ENCODE peak calls at places on chromosomes 4 and X, in five cellular contexts. L is tibial nerve, Z is IMR-90, D is HCT116, B is suprapubic skin. S is an unnamed sample.
A peak's percentile ranks its signal among the peaks of the same experiment; 100 is the strongest.

GRCh38 chr4:73964862-73965611 is 16.8 kb downstream of the PF4 start:
- DNase-seq in L (no peak), Z (no peak), D (peak; percentile 46), B (no peak), S (no peak)

GRCh38 chr4:47490550-47490949 is 5.5 kb downstream of the ATP10D start:
- DNase-seq in L (no peak), Z (no peak), D (peak; percentile 36), B (no peak), S (no peak)

GRCh38 chr4:83062748-83063147 is 27.8 kb downstream of the COPS4 start:
- DNase-seq in L (no peak), Z (no peak), D (no peak), B (no peak), S (no peak)

GRCh38 chr4:173505924-173506779 is 23.9 kb downstream of the HAND2 start:
- DNase-seq in L (peak; percentile 54), Z (peak; percentile 45), D (peak; percentile 56), B (no peak), S (peak; percentile 64)

GRCh38 chr4:128524311-128524710 is 236.7 kb upstream of the PGRMC2 start:
- DNase-seq in L (no peak), Z (peak; percentile 65), D (peak; percentile 53), B (no peak), S (peak; percentile 44)

GRCh38 chrX:153955451-153955732 is 10.9 kb upstream of the RENBP start:
- DNase-seq in L (no peak), Z (no peak), D (no peak), B (no peak), S (no peak)

GRCh38 chr4:90990298-90990697 is 863.1 kb downstream of the CCSER1 start:
- DNase-seq in L (no peak), Z (no peak), D (no peak), B (no peak), S (no peak)

GRCh38 chr4:168787801-168788200 is 222.3 kb downstream of the CBR4 start:
- DNase-seq in L (no peak), Z (no peak), D (no peak), B (no peak), S (no peak)

GRCh38 chr4:152255437-152255836 is 280.5 kb downstream of the FBXW7 start:
- DNase-seq in L (no peak), Z (peak; percentile 27), D (peak; percentile 48), B (no peak), S (no peak)

GRCh38 chr4:138509346-138509745 is 267.2 kb upstream of the SLC7A11 start:
- DNase-seq in L (no peak), Z (no peak), D (no peak), B (no peak), S (no peak)

GRCh38 chr4:54498661-54499111 is 159.1 kb upstream of the KIT start:
- DNase-seq in L (no peak), Z (peak; percentile 31), D (no peak), B (no peak), S (no peak)

GRCh38 chr4:8585186-8585585 is 5.0 kb downstream of the GPR78 start:
- DNase-seq in L (no peak), Z (no peak), D (no peak), B (peak; percentile 65), S (no peak)

GRCh38 chr4:122673252-122673651 is 52.4 kb upstream of the IL21 start:
- DNase-seq in L (no peak), Z (no peak), D (no peak), B (no peak), S (no peak)

DNA sequence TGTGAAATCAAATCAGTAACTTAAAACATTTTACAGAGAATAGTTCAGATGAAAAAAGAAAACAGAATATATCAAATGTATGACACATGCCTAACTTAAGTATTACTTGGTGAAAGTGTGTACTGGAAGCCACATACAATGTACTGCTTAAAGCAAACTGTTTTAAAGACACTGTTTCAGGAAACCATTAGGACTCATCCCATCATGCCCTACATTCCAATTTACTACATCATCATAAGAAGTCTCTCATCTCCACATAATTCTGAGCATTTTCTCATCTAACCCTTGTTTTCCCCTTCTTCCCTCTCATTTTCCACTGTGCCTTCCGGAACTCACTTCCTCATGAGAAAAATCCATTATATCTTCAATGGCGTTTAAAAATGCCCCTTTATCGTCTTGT is 27.0 kb upstream of the FGF5 start:
- DNase-seq in L (no peak), Z (peak; percentile 71), D (no peak), B (no peak), S (no peak)
- H3K4me3 ChIP-seq in L (no peak overlapping the region), Z (no peak overlapping the region), D (no peak overlapping the region), B (no peak overlapping the region), S (no peak overlapping the region)

DNA sequence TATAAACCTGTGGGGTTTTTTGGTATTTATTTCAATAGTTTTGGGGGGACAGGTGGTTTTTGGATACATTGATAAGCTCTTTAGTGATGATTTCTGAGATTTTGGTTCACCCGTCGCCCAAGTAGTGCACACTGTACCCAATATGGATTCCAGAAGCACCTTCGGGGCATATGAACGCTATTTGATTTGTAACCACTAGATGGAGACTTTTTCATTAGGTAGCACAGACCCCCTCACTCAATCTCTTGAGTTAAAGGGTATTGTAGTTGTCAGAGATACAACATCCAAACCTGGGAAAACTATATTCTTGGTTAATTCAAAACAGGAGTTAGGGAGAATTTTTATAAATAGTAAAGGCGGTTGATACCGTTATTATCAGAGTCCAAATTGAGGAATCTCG is 79.8 kb downstream of the SPANXN3 start:
- DNase-seq in L (no peak), Z (no peak), D (no peak), B (no peak), S (no peak)
- TF ChIP-seq CTCF in L (no peak), Z (no peak), D (peak; percentile 10), B (no peak), S (peak; percentile 20)

GRCh38 chr4:30836231-30836630 is 116.1 kb downstream of the PCDH7 start:
- DNase-seq in L (no peak), Z (peak; percentile 77), D (no peak), B (no peak), S (no peak)
- TF ChIP-seq POLR2A in L (no peak), Z (no peak), D (no peak), B (no peak), S (no peak)

GRCh38 chrX:38095971-38096529 is 89.7 kb downstream of the SYTL5 start:
- DNase-seq in L (no peak), Z (peak; percentile 58), D (peak; percentile 22), B (no peak), S (no peak)
- H3K4me3 ChIP-seq in L (no peak overlapping the region), Z (no peak overlapping the region), D (peak overlapping the region; percentile 9), B (no peak overlapping the region), S (no peak overlapping the region)

GRCh38 chr4:87220094-87220831 is at the start of gene KLHL8:
- DNase-seq in L (peak; percentile 63), Z (peak; percentile 73), D (peak; percentile 49), B (peak; percentile 85), S (peak; percentile 95)
- TF ChIP-seq CTCF in L (no peak), Z (peak; percentile 14), D (peak; percentile 2), B (no peak), S (no peak)

GRCh38 chr4:16844796-16845586 is 53.5 kb downstream of the LDB2 start:
- DNase-seq in L (no peak), Z (peak; percentile 85), D (no peak), B (no peak), S (no peak)
- TF ChIP-seq POLR2A in L (no peak), Z (no peak), D (no peak), B (no peak), S (no peak)

GRCh38 chr4:157314906-157315305 is 94.4 kb downstream of the GRIA2 start:
- DNase-seq in L (no peak), Z (no peak), D (no peak), B (no peak), S (no peak)

GRCh38 chr4:157320092-157320491 is 99.6 kb downstream of the GRIA2 start:
- DNase-seq in L (no peak), Z (no peak), D (no peak), B (no peak), S (no peak)

GRCh38 chr4:157312702-157313101 is 92.2 kb downstream of the GRIA2 start:
- DNase-seq in L (no peak), Z (no peak), D (no peak), B (no peak), S (no peak)

DNA sequence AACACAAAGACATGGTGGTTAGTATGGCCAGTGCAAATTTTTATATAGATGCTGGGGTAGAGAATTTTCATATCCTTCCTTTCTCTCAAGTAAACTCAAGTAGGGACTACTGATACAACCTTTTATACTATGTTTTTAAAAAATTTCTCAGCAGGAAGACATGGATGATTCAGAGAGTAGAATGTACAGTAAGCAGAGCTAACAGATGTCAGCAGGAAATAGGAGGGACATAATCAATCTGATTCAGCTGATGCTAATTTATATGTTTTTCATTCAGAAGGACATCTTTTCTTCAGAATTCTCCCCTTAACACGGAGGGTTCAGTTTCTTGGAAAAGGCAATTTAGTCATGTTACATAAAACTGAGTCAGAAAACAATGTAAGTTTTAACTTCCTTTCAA is 95.4 kb downstream of the GRIA2 start:
- DNase-seq in L (no peak), Z (no peak), D (no peak), B (no peak), S (no peak)
- H3K4me3 ChIP-seq in L (no peak overlapping the region), Z (no peak overlapping the region), D (no peak overlapping the region), B (no peak overlapping the region), S (no peak overlapping the region)